ENCODE peak calls at places on chromosome 11, in four cellular contexts. N, O, Y and R are unnamed samples.

GRCh38 chr11:123041185-123041584 is 20.8 kb downstream of the HSPA8 start:
- DNase-seq in N (no peak), O (no peak), Y (no peak), R (no peak)

GRCh38 chr11:126129681-126130671 is 67.3 kb upstream of the CDON start:
- DNase-seq in N (no peak), O (no peak), Y (no peak), R (no peak)

GRCh38 chr11:134343646-134344045 is 11.9 kb downstream of the GLB1L2 start:
- DNase-seq in N (no peak), O (no peak), Y (no peak), R (no peak)

GRCh38 chr11:64324692-64325469 is 7.0 kb downstream of the PRDX5 start:
- DNase-seq in N (no peak), O (no peak), Y (no peak), R (no peak)

GRCh38 chr11:131889760-131890620 is 519.6 kb downstream of the NTM start:
- DNase-seq in N (no peak), O (no peak), Y (no peak), R (no peak)

GRCh38 chr11:45802531-45803317 is 2.2 kb upstream of the SLC35C1 start:
- DNase-seq in N (no peak), O (no peak), Y (no peak), R (no peak)

GRCh38 chr11:59510917-59511589 is at the start of gene OR4D9:
- DNase-seq in N (peak), O (no peak), Y (no peak), R (peak)

GRCh38 chr11:31955838-31956237 is 135.0 kb upstream of the RCN1 start:
- DNase-seq in N (no peak), O (no peak), Y (no peak), R (no peak)

GRCh38 chr11:11514246-11514645 is 107.6 kb downstream of the GALNT18 start:
- DNase-seq in N (no peak), O (no peak), Y (no peak), R (no peak)

GRCh38 chr11:42800041-42800440 is 511.8 kb upstream of the API5 start:
- DNase-seq in N (no peak), O (no peak), Y (no peak), R (no peak)

GRCh38 chr11:60946601-60947265 is 5.2 kb downstream of the SLC15A3 start:
- DNase-seq in N (no peak), O (no peak), Y (no peak), R (no peak)

GRCh38 chr11:63480039-63480438 is 10.9 kb downstream of the PLAAT5 start:
- DNase-seq in N (no peak), O (no peak), Y (peak), R (no peak)

GRCh38 chr11:61134801-61135257 is 26.4 kb downstream of the VPS37C start:
- DNase-seq in N (no peak), O (no peak), Y (no peak), R (no peak)

GRCh38 chr11:119051440-119052162 is 5.4 kb downstream of the HYOU1 start:
- DNase-seq in N (no peak), O (no peak), Y (no peak), R (no peak)

GRCh38 chr11:108117746-108118371 is 3.5 kb upstream of the ACAT1 start:
- DNase-seq in N (peak), O (peak), Y (no peak), R (peak)

GRCh38 chr11:33622231-33622630 is 78.4 kb downstream of the C11orf91 start:
- DNase-seq in N (no peak), O (no peak), Y (no peak), R (no peak)

GRCh38 chr11:75815345-75815983 is 454 bp downstream of the UVRAG start:
- DNase-seq in N (peak), O (no peak), Y (peak), R (peak)

GRCh38 chr11:46588131-46588530 is 5.7 kb downstream of the AMBRA1 start:
- DNase-seq in N (no peak), O (no peak), Y (no peak), R (no peak)

GRCh38 chr11:115580927-115581680 is 76.9 kb upstream of the CADM1 start:
- DNase-seq in N (peak), O (no peak), Y (no peak), R (no peak)

GRCh38 chr11:69102732-69103615 is 52.8 kb upstream of the SMIM38 start:
- DNase-seq in N (peak), O (no peak), Y (no peak), R (no peak)

GRCh38 chr11:27933992-27934829 is 173.7 kb downstream of the KIF18A start:
- DNase-seq in N (no peak), O (no peak), Y (no peak), R (peak)

GRCh38 chr11:108571001-108571400 is 22.6 kb downstream of the EXPH5 start:
- DNase-seq in N (no peak), O (no peak), Y (no peak), R (no peak)

GRCh38 chr11:129996113-129996870 is 6.3 kb downstream of the PRDM10 start:
- DNase-seq in N (no peak), O (no peak), Y (no peak), R (peak)

GRCh38 chr11:84626256-84626655 is 1000.9 kb downstream of the DLG2 start:
- DNase-seq in N (no peak), O (no peak), Y (no peak), R (no peak)

GRCh38 chr11:108009497-108010360 is 1.0 kb downstream of the CUL5 start:
- DNase-seq in N (peak), O (peak), Y (no peak), R (peak)

GRCh38 chr11:65558785-65559509 is 788 bp upstream of the LTBP3 start:
- DNase-seq in N (no peak), O (no peak), Y (no peak), R (peak)

GRCh38 chr11:128187829-128188228 is 399.5 kb downstream of the ETS1 start:
- DNase-seq in N (no peak), O (no peak), Y (no peak), R (no peak)

GRCh38 chr11:126059238-126059761 is 3.4 kb downstream of the CDON start:
- DNase-seq in N (no peak), O (no peak), Y (no peak), R (no peak)

GRCh38 chr11:59204736-59205135 is 8.0 kb downstream of the MPEG1 start:
- DNase-seq in N (no peak), O (no peak), Y (no peak), R (no peak)

GRCh38 chr11:131666006-131666405 is 295.6 kb downstream of the NTM start:
- DNase-seq in N (no peak), O (no peak), Y (no peak), R (no peak)

GRCh38 chr11:7667460-7667859 is 5.8 kb downstream of the CYB5R2 start:
- DNase-seq in N (no peak), O (no peak), Y (peak), R (no peak)

GRCh38 chr11:30775123-30775522 is 189.0 kb upstream of the MPPED2 start:
- DNase-seq in N (no peak), O (no peak), Y (no peak), R (no peak)
- H2AFZ ChIP-seq in N (no peak), O (no peak), Y (peak), R (no peak)

DNA sequence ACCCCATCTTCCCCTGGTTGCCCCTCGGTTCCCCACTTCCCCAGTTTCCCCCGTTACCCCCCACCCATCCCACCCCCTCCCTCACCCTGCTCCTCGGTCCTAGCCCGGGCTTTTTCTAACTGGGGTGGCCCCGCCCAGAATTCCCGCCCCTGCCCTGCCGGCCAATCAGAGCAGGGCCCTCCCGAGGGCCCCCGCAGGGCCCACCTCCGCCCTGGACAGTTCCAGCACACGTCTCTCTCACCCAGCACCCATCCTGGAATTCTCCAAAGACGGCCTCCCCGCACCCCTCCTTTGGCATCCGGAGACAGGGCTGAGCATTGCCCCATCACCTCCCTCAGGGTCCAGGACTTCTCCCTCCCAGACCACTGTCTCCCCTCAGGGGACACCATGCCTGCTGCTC is at the start of gene H19:
- DNase-seq in N (no peak), O (no peak), Y (no peak), R (no peak)
- H3K4me3 ChIP-seq in N (no peak), O (no peak), Y (no peak), R (no peak)

GRCh38 chr11:35622070-35622469 is 3.8 kb downstream of the FJX1 start:
- DNase-seq in N (no peak), O (peak), Y (no peak), R (peak)
- TF ChIP-seq JUN in N (no peak), O (no peak), Y (no peak), R (no peak)

DNA sequence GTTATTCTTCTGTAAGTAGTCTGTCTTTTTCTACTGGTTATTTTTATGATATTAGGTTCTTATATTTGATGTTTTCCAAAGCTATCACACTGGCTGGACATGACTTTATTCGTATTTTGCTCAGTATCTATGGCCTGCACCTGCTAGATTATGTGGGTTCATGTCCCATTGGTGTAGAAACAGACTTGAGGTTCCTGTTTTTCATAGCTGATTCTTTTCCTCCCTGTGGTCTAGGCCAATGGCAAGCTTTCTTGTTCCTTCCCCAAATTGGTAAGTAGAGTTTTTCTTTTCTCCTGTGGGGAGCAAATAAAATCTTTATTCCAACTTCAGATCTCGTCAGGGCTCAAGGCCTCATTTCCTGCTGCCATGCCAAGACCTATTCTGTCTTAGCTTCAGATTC is 30.2 kb upstream of the SWAP70 start:
- DNase-seq in N (no peak), O (no peak), Y (no peak), R (no peak)
- H2AFZ ChIP-seq in N (no peak), O (no peak), Y (no peak), R (no peak)

DNA sequence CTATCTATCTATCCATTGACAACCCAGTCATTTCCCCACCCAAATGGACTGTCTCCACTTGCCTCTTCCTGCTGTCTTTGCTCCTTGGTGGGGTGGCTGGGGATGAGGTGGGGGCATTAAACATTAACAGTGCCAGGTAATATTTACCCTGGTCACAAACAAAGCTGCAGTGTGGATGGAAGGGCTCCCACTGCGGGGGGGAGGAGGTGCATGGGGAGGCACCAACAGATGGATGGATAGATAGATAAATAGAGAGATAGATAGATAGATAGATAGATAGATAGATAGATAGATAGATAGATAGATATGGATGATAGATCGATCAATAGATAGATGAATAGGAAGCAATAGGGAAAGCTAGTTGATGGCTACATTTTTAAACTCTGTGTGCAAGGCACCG is 2.3 kb upstream of the FXYD2 start:
- DNase-seq in N (no peak), O (no peak), Y (no peak), R (no peak)
- H3K4me3 ChIP-seq in N (no peak), O (no peak), Y (no peak), R (no peak)

GRCh38 chr11:73320786-73321325 is 12.8 kb downstream of the ARHGEF17 start:
- DNase-seq in N (no peak), O (no peak), Y (no peak), R (peak)

GRCh38 chr11:73323464-73323863 is 15.4 kb downstream of the ARHGEF17 start:
- DNase-seq in N (no peak), O (peak), Y (peak), R (peak)

GRCh38 chr11:73322986-73323306 is 14.9 kb downstream of the ARHGEF17 start:
- DNase-seq in N (no peak), O (no peak), Y (no peak), R (no peak)

GRCh38 chr11:73322111-73322985 is 14.3 kb downstream of the ARHGEF17 start:
- DNase-seq in N (no peak), O (no peak), Y (no peak), R (peak)

DNA sequence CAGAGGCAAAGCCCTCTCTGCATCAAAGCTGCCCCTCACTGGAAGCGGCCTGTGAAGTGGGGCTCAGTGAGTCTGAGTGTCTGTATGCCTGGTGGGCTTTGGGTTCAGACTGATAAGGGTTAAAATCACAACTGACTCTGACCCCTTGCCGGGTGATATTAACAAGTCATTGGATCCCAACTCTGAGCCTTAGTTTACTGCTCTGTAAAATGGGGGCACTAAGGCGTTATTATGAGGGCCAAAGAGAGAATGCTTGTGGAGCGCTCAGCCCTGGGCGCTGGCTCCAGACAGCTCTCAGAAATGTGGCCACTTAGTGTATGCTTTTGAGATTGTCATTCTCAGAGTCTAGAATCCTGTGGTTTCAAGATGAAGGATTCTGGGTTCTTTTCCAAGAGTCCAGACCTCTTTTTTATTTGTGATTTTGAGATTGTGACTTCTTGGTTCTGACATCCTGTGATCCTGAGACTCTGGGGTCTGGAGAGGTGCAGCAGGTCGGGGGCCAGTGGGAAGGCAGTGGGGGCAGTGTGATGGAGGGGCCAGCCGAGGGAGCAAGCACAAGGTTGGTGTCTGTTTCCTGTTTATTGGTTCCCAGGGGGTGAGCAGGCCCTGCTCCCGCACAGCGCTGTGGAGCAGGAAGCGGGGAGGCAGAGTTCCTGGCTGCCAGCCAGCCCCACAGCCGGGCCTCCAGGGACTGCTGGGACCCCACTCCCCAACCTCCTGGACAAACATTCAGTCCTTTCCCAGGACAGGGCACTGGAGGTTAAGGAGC is 13.4 kb downstream of the ARHGEF17 start:
- DNase-seq in N (no peak), O (no peak), Y (no peak), R (peak)
- TF ChIP-seq JUN in N (no peak), O (no peak), Y (no peak), R (no peak)